ENCODE peak calls at places on chromosomes 5 and 9, in nine cellular contexts. G is stomach, L is esophagus muscularis mucosa, A is prostate gland, E is heart left ventricle, Z is body of pancreas, U is right lobe of liver, Y is suprapubic skin, C is IMR-90. O is an unnamed sample.
A peak's percentile ranks its signal among the peaks of the same experiment; 100 is the strongest.

GRCh38 chr5:15483348-15484090 is 16.5 kb upstream of the FBXL7 start:
- DNase-seq in G (no peak), Z (no peak), A (peak; percentile 50), C (peak; percentile 19), L (no peak), E (no peak), Y (no peak), U (no peak), O (no peak)

GRCh38 chr5:179196420-179197079 is 136.4 kb downstream of the ZNF354C start:
- DNase-seq in A (no peak), L (no peak), Y (no peak), C (no peak), U (no peak), E (no peak), Z (no peak), G (no peak), O (no peak)

GRCh38 chr5:143311428-143311827 is 92.1 kb downstream of the NR3C1 start:
- DNase-seq in C (peak; percentile 96), Z (no peak), A (no peak), L (no peak), G (no peak), E (no peak), U (no peak), Y (no peak), O (no peak)

GRCh38 chr9:96450613-96451544 is 910 bp downstream of the HABP4 start:
- DNase-seq in Y (peak; percentile 82), Z (peak; percentile 37), A (peak; percentile 12), C (peak; percentile 30), G (peak; percentile 32), L (no peak), E (no peak), U (peak; percentile 38), O (peak; percentile 34)

GRCh38 chr5:168409601-168410458 is 76.4 kb upstream of the RARS1 start:
- DNase-seq in Z (no peak), Y (no peak), E (peak; percentile 56), G (no peak), C (peak; percentile 91), U (no peak), L (no peak), A (no peak), O (no peak)

GRCh38 chr9:130713286-130713975 is 19.9 kb downstream of the EXOSC2 start:
- DNase-seq in G (no peak), C (peak; percentile 34), Z (peak; percentile 32), U (peak; percentile 54), A (no peak), L (no peak), E (peak; percentile 51), Y (no peak), O (peak; percentile 48)

GRCh38 chr5:129377504-129377903 is 82.6 kb upstream of the ADAMTS19 start:
- DNase-seq in Y (no peak), Z (no peak), U (no peak), E (no peak), C (no peak), A (no peak), G (no peak), L (no peak), O (no peak)

GRCh38 chr5:9927521-9927997 is 297.4 kb upstream of the TAS2R1 start:
- DNase-seq in U (no peak), Y (no peak), Z (no peak), A (no peak), G (no peak), C (peak; percentile 48), E (no peak), L (no peak), O (no peak)

DNA sequence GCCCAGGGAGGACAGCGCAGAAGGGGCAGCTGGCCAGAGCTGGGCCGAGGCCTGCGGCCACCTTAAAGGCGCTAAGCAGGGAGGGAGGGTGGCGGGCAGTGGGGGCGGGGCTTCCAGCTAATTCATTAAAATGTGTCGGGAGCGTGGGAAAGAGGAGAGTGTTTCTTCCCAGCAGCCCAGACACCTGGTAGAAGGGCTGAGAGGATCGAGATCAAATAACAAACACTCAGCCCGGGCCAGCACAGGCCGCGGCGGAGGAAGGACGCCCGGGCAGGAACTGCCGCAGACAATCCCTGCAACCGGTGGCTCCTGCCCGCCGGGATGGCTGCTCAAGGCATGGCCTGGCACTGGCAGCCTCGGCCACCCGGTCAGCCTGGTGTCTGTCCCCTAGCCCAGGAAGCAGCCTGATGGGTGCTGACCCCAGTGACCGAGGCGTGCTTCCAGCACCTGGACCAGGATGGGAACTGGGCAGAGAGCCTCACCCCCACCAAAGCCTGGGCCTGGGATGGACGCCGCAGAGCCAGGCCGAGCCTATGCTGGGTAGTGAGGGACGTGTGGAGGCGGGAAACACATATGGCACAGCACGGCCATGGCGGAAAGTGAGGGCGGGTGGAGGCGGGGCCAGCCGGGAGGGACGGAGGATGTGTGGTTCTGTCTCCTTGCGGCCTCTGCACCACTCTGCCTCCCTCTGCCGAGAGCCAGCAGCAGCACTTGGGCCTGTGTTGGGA is 3.2 kb upstream of the NRARP start:
- DNase-seq in Y (peak; percentile 85), E (peak; percentile 78), L (no peak), Z (peak; percentile 94), A (peak; percentile 60), C (no peak), G (peak; percentile 69), U (peak; percentile 68), O (no peak)
- TF ChIP-seq POLR2A in Y (no peak), E (no peak), L (no peak), Z (peak; percentile 88), A (peak; percentile 7), C (no peak), G (no peak), U (peak; percentile 14), O (no peak)

GRCh38 chr5:121974261-121974660 is 12.5 kb downstream of the SRFBP1 start:
- DNase-seq in L (no peak), U (no peak), Z (no peak), A (no peak), G (no peak), Y (no peak), E (no peak), C (peak; percentile 48), O (no peak)

GRCh38 chr5:121967187-121967586 is 5.4 kb downstream of the SRFBP1 start:
- DNase-seq in C (peak; percentile 66), Z (no peak), A (no peak), U (no peak), Y (no peak), E (no peak), G (no peak), L (no peak), O (no peak)

GRCh38 chr5:121963409-121963808 is 1.6 kb downstream of the SRFBP1 start:
- DNase-seq in Z (no peak), G (no peak), A (no peak), U (no peak), L (no peak), E (no peak), Y (no peak), C (no peak), O (no peak)

GRCh38 chr5:121969660-121970295 is 8.0 kb downstream of the SRFBP1 start:
- DNase-seq in E (no peak), U (no peak), L (no peak), C (peak; percentile 31), Z (no peak), Y (no peak), G (no peak), A (no peak), O (no peak)

DNA sequence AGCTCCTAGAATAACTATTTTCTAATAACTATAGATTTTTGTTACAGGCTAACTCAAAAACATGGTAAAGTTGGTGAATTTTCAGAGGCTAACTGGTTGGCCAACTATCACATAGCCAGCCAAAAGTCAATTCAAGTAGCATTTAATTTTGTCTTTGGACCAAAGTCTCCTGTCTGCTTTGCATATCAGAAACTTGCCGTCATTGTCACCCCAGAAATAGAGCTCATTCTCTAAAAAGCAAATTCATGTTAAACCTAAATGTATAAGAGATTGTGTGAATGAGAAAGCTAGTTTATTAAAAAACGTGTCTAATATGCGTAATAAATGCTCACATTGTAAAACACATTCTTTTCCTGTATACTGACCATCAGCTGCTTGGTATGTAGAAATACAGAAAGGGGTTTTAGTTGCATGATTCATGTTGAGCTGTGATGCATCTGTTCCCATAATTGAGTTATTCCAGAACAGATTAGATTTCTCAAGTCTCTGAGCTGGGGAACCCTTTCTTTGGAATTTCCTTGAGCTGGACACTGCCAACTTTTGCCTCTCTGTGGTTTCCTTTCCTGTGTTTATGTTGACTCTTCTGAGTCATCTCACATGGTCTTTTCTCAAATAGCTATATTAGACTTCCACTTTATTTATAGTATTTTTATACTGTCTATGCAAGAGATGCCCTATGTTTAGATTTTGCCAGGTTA is 7.3 kb downstream of the SRFBP1 start:
- DNase-seq in G (no peak), E (no peak), L (no peak), C (peak; percentile 100), A (no peak), Y (no peak), Z (no peak), U (no peak), O (no peak)
- H3K4me3 ChIP-seq in G (no peak overlapping the region), E (no peak overlapping the region), L (no peak overlapping the region), C (no peak overlapping the region), A (no peak overlapping the region), Y (no peak overlapping the region), Z (no peak overlapping the region), U (no peak overlapping the region), O (no peak overlapping the region)

GRCh38 chr9:121204121-121204520 is 2.5 kb upstream of the RAB14 start:
- DNase-seq in A (no peak), Z (no peak), U (no peak), G (no peak), Y (no peak), E (no peak), C (no peak), L (no peak), O (no peak)

GRCh38 chr9:121210536-121210935 is 8.9 kb upstream of the RAB14 start:
- DNase-seq in A (no peak), L (no peak), Z (no peak), C (no peak), Y (no peak), U (no peak), E (no peak), G (no peak), O (no peak)

GRCh38 chr9:121204611-121205010 is 2.9 kb upstream of the RAB14 start:
- DNase-seq in C (no peak), E (no peak), Y (no peak), G (no peak), A (no peak), U (no peak), L (no peak), Z (no peak), O (no peak)

GRCh38 chr9:121206516-121207370 is 5.1 kb upstream of the RAB14 start:
- DNase-seq in Z (no peak), E (no peak), U (no peak), A (no peak), C (peak; percentile 25), G (no peak), L (no peak), Y (no peak), O (no peak)

GRCh38 chr9:121207371-121207940 is 5.8 kb upstream of the RAB14 start:
- DNase-seq in U (no peak), Y (no peak), E (no peak), Z (no peak), G (no peak), A (no peak), C (no peak), L (no peak), O (no peak)
- H3K36me3 ChIP-seq in U (no peaks in the 10 kb centered on the region), Y (no peaks in the 10 kb centered on the region), E (no peaks in the 10 kb centered on the region), Z (no peaks in the 10 kb centered on the region), G (no peaks in the 10 kb centered on the region), A (no peaks in the 10 kb centered on the region), C (no peaks in the 10 kb centered on the region), L (no peaks in the 10 kb centered on the region), O (no peaks in the 10 kb centered on the region)

DNA sequence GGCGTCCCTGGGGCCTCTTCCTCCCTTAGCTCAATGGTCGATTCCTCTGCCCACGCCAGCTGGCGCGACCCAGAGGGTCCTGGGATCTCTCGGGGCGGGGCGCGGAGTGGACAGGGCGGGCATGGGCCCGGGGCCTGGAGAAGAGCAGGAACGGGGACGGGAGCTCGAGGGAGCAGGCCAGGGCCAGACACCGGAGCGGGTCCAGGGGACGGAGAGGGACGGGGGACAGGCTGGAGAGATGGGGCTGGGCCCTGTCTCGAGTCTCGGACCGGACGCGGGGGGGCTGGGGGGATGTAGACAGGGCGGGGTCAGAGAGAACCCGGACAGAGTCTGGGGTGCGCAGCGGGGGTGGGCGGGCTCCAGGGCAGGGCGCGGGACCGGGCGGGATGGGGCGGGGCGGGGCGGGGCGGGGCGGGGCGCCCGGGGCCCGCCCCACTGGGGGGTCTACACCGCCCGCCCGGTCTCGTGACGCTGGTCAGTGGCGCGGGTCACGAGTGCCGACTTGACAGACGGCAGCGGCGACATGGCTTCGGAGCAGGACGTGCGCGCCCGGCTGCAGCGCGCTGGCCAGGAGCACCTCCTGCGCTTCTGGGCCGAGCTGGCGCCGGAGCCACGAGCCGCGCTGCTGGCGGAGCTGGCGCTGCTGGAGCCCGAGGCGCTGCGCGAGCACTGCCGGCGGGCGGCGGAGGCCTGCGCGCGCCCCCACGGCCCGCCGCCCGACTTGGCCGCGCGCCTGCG is at the start of gene UAP1L1:
- DNase-seq in A (peak; percentile 78), U (peak; percentile 83), C (peak; percentile 42), Z (peak; percentile 76), E (peak; percentile 78), G (peak; percentile 78), L (peak; percentile 94), Y (peak; percentile 88), O (peak; percentile 65)
- TF ChIP-seq POLR2A in A (peak; percentile 59), U (peak; percentile 31), C (no peak), Z (no peak), E (no peak), G (no peak), L (no peak), Y (no peak), O (peak; percentile 75)